ENCODE peak calls at places on chromosome 10, in five cellular contexts. One of them, this sample, is unnamed.
A peak's percentile ranks its signal among the peaks of the same experiment; 100 is the strongest.

GRCh38 chr10:33010132-33011037 is 52.4 kb upstream of the ITGB1 start:
- DNase-seq in prostate gland: peak; percentile 52
- DNase-seq in ovary: no peak
- DNase-seq in GM10248: no peak
- DNase-seq in GM12865: no peak
- DNase-seq in this sample: no peak

GRCh38 chr10:47321521-47322195 is 596 bp upstream of the GDF2 start:
- DNase-seq in GM10248: no peak
- DNase-seq in ovary: no peak
- DNase-seq in GM12865: no peak
- DNase-seq in prostate gland: no peak
- DNase-seq in this sample: no peak

GRCh38 chr10:72335394-72336258 is 19.1 kb downstream of the DNAJB12 start:
- DNase-seq in ovary: peak; percentile 77
- DNase-seq in GM10248: peak; percentile 68
- DNase-seq in GM12865: peak; percentile 90
- DNase-seq in prostate gland: no peak
- DNase-seq in this sample: peak; percentile 57

GRCh38 chr10:60427709-60428386 is 38.2 kb upstream of the ANK3 start:
- DNase-seq in prostate gland: no peak
- DNase-seq in GM12865: no peak
- DNase-seq in GM10248: no peak
- DNase-seq in ovary: no peak
- DNase-seq in this sample: no peak

GRCh38 chr10:100554902-100555301 is 19.2 kb downstream of the HIF1AN start:
- DNase-seq in GM12865: no peak
- DNase-seq in prostate gland: no peak
- DNase-seq in ovary: no peak
- DNase-seq in GM10248: no peak
- DNase-seq in this sample: no peak

GRCh38 chr10:25177093-25177753 is 2.4 kb downstream of the GPR158 start:
- DNase-seq in ovary: no peak
- DNase-seq in GM10248: no peak
- DNase-seq in prostate gland: no peak
- DNase-seq in GM12865: no peak
- DNase-seq in this sample: no peak

GRCh38 chr10:31648966-31649365 is 279.7 kb downstream of the ARHGAP12 start:
- DNase-seq in prostate gland: no peak
- DNase-seq in ovary: no peak
- DNase-seq in GM12865: no peak
- DNase-seq in GM10248: no peak
- DNase-seq in this sample: no peak

GRCh38 chr10:112376578-112376855 is 2.6 kb downstream of the ACSL5 start:
- DNase-seq in prostate gland: no peak
- DNase-seq in GM10248: no peak
- DNase-seq in ovary: no peak
- DNase-seq in GM12865: peak; percentile 33
- DNase-seq in this sample: no peak

GRCh38 chr10:29407280-29407858 is 118.5 kb downstream of the LYZL1 start:
- DNase-seq in ovary: no peak
- DNase-seq in GM12865: no peak
- DNase-seq in prostate gland: no peak
- DNase-seq in GM10248: no peak
- DNase-seq in this sample: no peak

GRCh38 chr10:112160834-112161233 is 22.7 kb downstream of the GPAM start:
- DNase-seq in GM10248: no peak
- DNase-seq in ovary: no peak
- DNase-seq in GM12865: no peak
- DNase-seq in prostate gland: no peak
- DNase-seq in this sample: no peak

GRCh38 chr10:118610577-118610976 is 15.1 kb upstream of the PRLHR start:
- DNase-seq in GM12865: no peak
- DNase-seq in GM10248: no peak
- DNase-seq in ovary: no peak
- DNase-seq in prostate gland: no peak
- DNase-seq in this sample: no peak

GRCh38 chr10:96863922-96864543 is 31.9 kb downstream of the LCOR start:
- DNase-seq in GM12865: peak; percentile 30
- DNase-seq in prostate gland: peak; percentile 32
- DNase-seq in GM10248: peak; percentile 53
- DNase-seq in ovary: no peak
- DNase-seq in this sample: no peak

GRCh38 chr10:12846718-12847117 is 154.8 kb downstream of the CCDC3 start:
- DNase-seq in ovary: no peak
- DNase-seq in GM10248: no peak
- DNase-seq in GM12865: no peak
- DNase-seq in prostate gland: no peak
- DNase-seq in this sample: no peak

GRCh38 chr10:122939133-122939532 is 14.9 kb downstream of the C10orf88 start:
- DNase-seq in GM12865: no peak
- DNase-seq in GM10248: no peak
- DNase-seq in prostate gland: no peak
- DNase-seq in ovary: no peak
- DNase-seq in this sample: no peak

GRCh38 chr10:3241128-3242057 is 68.8 kb upstream of the PITRM1 start:
- DNase-seq in GM10248: no peak
- DNase-seq in ovary: no peak
- DNase-seq in prostate gland: no peak
- DNase-seq in GM12865: no peak
- DNase-seq in this sample: no peak

GRCh38 chr10:132197271-132198067 is 10.7 kb downstream of the DPYSL4 start:
- DNase-seq in ovary: no peak
- DNase-seq in GM10248: no peak
- DNase-seq in prostate gland: no peak
- DNase-seq in GM12865: no peak
- DNase-seq in this sample: no peak

GRCh38 chr10:17676919-17677318 is 33.0 kb downstream of the STAM start:
- DNase-seq in prostate gland: no peak
- DNase-seq in ovary: no peak
- DNase-seq in GM10248: no peak
- DNase-seq in GM12865: no peak
- DNase-seq in this sample: no peak

GRCh38 chr10:102835007-102835482 is 2.2 kb downstream of the CYP17A1 start:
- DNase-seq in GM10248: peak; percentile 83
- DNase-seq in ovary: peak; percentile 77
- DNase-seq in prostate gland: peak; percentile 75
- DNase-seq in GM12865: peak; percentile 81
- DNase-seq in this sample: peak; percentile 81

GRCh38 chr10:48287417-48288391 is 13.2 kb upstream of the FRMPD2 start:
- DNase-seq in GM12865: peak; percentile 86
- DNase-seq in GM10248: no peak
- DNase-seq in ovary: no peak
- DNase-seq in prostate gland: peak; percentile 91
- DNase-seq in this sample: no peak

GRCh38 chr10:12068467-12069269 is at the start of gene DHTKD1:
- DNase-seq in prostate gland: peak; percentile 98
- DNase-seq in GM12865: peak; percentile 99
- DNase-seq in GM10248: peak; percentile 100
- DNase-seq in ovary: peak; percentile 100
- DNase-seq in this sample: peak; percentile 99

GRCh38 chr10:78515037-78515872 is 481.6 kb downstream of the RPS24 start:
- DNase-seq in GM12865: no peak
- DNase-seq in ovary: peak; percentile 69
- DNase-seq in prostate gland: no peak
- DNase-seq in GM10248: no peak
- DNase-seq in this sample: no peak

GRCh38 chr10:31929986-31930675 is 1.5 kb upstream of the ARHGAP12 start:
- DNase-seq in GM10248: peak; percentile 31
- DNase-seq in ovary: no peak
- DNase-seq in GM12865: peak; percentile 61
- DNase-seq in prostate gland: peak; percentile 10
- DNase-seq in this sample: peak; percentile 18

GRCh38 chr10:74991435-74991834 is 120.0 kb upstream of the SAMD8 start:
- DNase-seq in ovary: no peak
- DNase-seq in prostate gland: no peak
- DNase-seq in GM12865: peak; percentile 64
- DNase-seq in GM10248: no peak
- DNase-seq in this sample: no peak

GRCh38 chr10:130387936-130388580 is 251.9 kb downstream of the GLRX3 start:
- DNase-seq in prostate gland: no peak
- DNase-seq in ovary: no peak
- DNase-seq in GM10248: no peak
- DNase-seq in GM12865: no peak
- DNase-seq in this sample: no peak

GRCh38 chr10:96673318-96674099 is 46.8 kb downstream of the PIK3AP1 start:
- DNase-seq in ovary: peak; percentile 73
- DNase-seq in prostate gland: peak; percentile 20
- DNase-seq in GM10248: peak; percentile 46
- DNase-seq in GM12865: peak; percentile 78
- DNase-seq in this sample: no peak

GRCh38 chr10:78915331-78915626 is 153.5 kb upstream of the ZMIZ1 start:
- DNase-seq in GM12865: peak; percentile 30
- DNase-seq in GM10248: no peak
- DNase-seq in prostate gland: no peak
- DNase-seq in ovary: peak; percentile 3
- DNase-seq in this sample: no peak

GRCh38 chr10:77520290-77520689 is 117.3 kb downstream of the KCNMA1 start:
- DNase-seq in ovary: no peak
- DNase-seq in prostate gland: no peak
- DNase-seq in GM12865: no peak
- DNase-seq in GM10248: no peak
- DNase-seq in this sample: no peak

GRCh38 chr10:74669210-74669609 is 157.2 kb upstream of the KAT6B start:
- DNase-seq in prostate gland: no peak
- DNase-seq in ovary: no peak
- DNase-seq in GM12865: no peak
- DNase-seq in GM10248: no peak
- DNase-seq in this sample: no peak

GRCh38 chr10:121753726-121754476 is 155.7 kb upstream of the FGFR2 start:
- DNase-seq in prostate gland: no peak
- DNase-seq in ovary: no peak
- DNase-seq in GM12865: peak; percentile 76
- DNase-seq in GM10248: peak; percentile 51
- DNase-seq in this sample: peak; percentile 56

GRCh38 chr10:77533156-77533886 is 104.3 kb downstream of the KCNMA1 start:
- DNase-seq in GM10248: no peak
- DNase-seq in ovary: no peak
- DNase-seq in GM12865: no peak
- DNase-seq in prostate gland: no peak
- DNase-seq in this sample: no peak

GRCh38 chr10:12357525-12358151 is 8.3 kb downstream of the CAMK1D start:
- DNase-seq in GM12865: no peak
- DNase-seq in prostate gland: no peak
- DNase-seq in GM10248: no peak
- DNase-seq in ovary: no peak
- DNase-seq in this sample: no peak

GRCh38 chr10:35765039-35765662 is 123.1 kb upstream of the FZD8 start:
- DNase-seq in GM10248: no peak
- DNase-seq in GM12865: no peak
- DNase-seq in ovary: peak; percentile 13
- DNase-seq in prostate gland: no peak
- DNase-seq in this sample: no peak

DNA sequence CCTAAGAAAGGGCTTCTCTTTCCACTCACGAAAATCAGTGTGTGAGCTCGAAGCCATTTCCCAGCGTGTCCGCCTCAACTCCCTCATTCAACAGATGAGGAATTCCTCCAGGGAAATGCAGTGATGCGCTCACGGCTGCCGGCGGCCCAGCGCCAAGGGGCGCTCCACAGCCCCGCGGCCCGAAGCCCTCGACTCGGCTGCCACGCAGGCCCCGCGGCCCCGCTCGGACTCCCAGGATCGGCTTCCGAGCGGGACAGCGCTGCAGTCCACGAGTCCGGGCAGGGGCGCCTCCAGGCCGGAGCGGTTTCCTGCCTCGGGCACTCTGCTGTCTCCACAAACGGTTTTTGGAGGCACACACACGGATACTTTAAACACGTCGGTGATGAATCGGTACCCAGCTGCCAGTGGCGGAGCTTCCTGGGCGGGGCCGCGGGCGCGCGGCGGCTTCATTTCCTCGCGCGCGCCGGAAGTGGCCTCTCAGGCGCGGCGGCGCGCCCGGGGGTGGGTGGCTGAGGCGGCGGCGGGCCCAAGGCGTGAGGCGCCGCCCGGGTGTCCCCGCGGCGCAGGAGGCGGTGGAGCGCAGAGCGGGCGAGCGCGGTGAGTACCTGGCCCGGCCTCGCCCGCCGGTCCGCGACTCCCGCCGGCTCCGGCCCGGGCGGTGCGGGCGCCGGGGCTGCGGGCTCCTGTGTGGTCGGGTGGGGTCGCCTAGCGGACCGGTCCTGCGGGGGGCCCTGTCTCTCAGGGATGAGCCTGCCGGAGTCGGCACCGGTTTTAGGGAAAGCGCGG is at the start of gene CSGALNACT2:
- DNase-seq in ovary: peak; percentile 90
- DNase-seq in prostate gland: peak; percentile 81
- DNase-seq in GM10248: peak; percentile 91
- DNase-seq in GM12865: peak; percentile 92
- DNase-seq in this sample: peak; percentile 95
- TF ChIP-seq CTCF in ovary: no peak
- TF ChIP-seq CTCF in prostate gland: no peak
- TF ChIP-seq CTCF in GM10248: no peak
- TF ChIP-seq CTCF in GM12865: no peak
- TF ChIP-seq CTCF in this sample: no peak

DNA sequence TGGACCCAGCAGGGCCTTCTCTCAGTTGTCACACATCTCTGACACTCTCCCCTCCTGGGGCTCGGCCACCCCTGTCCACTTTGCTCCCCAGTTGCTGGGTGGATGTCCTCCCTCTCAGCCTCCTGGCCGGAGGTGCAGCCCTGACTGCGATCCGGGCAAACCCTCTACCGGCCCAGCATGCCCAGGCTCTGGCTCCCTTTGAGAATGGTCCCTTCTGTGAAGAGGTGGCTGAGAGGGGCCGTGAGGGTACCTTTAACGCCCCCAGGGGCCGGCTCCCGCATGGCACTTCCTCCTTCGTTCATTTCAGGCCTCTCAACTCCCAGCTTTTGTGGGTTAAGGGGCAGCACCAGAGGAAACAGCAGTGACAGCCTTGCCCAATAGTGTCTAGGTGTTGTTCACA is 33.2 kb upstream of the HABP2 start:
- DNase-seq in GM10248: no peak
- DNase-seq in GM12865: no peak
- DNase-seq in prostate gland: no peak
- DNase-seq in ovary: no peak
- DNase-seq in this sample: no peak
- TF ChIP-seq CTCF in GM10248: no peak
- TF ChIP-seq CTCF in GM12865: no peak
- TF ChIP-seq CTCF in prostate gland: no peak
- TF ChIP-seq CTCF in ovary: no peak
- TF ChIP-seq CTCF in this sample: no peak

DNA sequence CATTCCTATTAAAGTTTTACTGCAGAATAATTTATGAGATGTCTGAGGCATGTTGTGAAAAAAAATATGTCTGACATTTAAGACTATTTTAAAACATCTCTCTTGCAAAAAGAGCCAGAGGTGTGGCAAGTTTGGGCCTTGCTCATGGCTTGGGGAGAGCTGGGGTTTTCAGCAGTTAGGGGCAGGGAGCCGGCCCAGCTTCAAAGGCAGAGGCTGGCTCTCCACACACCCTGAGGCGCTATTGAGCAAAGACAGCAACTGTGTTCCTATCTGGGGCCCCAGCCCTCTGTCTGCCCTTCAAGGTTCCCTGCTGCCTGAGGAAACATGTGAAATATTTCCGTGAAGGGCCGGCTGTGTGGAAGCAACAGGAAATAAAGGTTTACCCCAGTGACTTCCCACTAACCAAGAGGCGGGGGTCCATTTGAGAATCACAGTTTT is 94.0 kb downstream of the SORBS1 start:
- DNase-seq in ovary: no peak
- DNase-seq in prostate gland: peak; percentile 69
- DNase-seq in GM10248: no peak
- DNase-seq in GM12865: no peak
- DNase-seq in this sample: no peak
- TF ChIP-seq CTCF in ovary: no peak
- TF ChIP-seq CTCF in prostate gland: no peak
- TF ChIP-seq CTCF in GM10248: no peak
- TF ChIP-seq CTCF in GM12865: no peak
- TF ChIP-seq CTCF in this sample: no peak

GRCh38 chr10:1074748-1075358 is 18.7 kb downstream of the WDR37 start:
- DNase-seq in GM10248: no peak
- DNase-seq in prostate gland: no peak
- DNase-seq in GM12865: peak; percentile 9
- DNase-seq in ovary: no peak
- DNase-seq in this sample: no peak
- TF ChIP-seq CTCF in GM10248: peak; percentile 20
- TF ChIP-seq CTCF in prostate gland: no peak
- TF ChIP-seq CTCF in GM12865: peak; percentile 19
- TF ChIP-seq CTCF in ovary: no peak
- TF ChIP-seq CTCF in this sample: peak; percentile 36

This sample was measured in GM13977.